ENCODE peak calls at places on chromosome 18, in nine cellular contexts. T, H, D, S, Q, A, I, E and J are unnamed samples.

GRCh38 chr18:75210274-75211001 is at the start of gene TSHZ1:
- DNase-seq in T (peak), H (peak), D (peak), S (no peak), Q (peak), A (peak), I (peak), E (no peak), J (no peak)

GRCh38 chr18:73742959-73743358 is 404.7 kb downstream of the FBXO15 start:
- DNase-seq in T (no peak), H (no peak), D (no peak), S (no peak), Q (no peak), A (no peak), I (no peak), E (no peak), J (no peak)

GRCh38 chr18:35835838-35836237 is 136.6 kb upstream of the RMP24 start:
- DNase-seq in T (no peak), H (no peak), D (no peak), S (no peak), Q (no peak), A (no peak), I (no peak), E (no peak), J (no peak)

GRCh38 chr18:50986360-50987087 is 18.7 kb downstream of the ELAC1 start:
- DNase-seq in T (no peak), H (peak), D (peak), S (no peak), Q (no peak), A (peak), I (no peak), E (no peak), J (no peak)

GRCh38 chr18:59024829-59025228 is 114.9 kb upstream of the SEC11C start:
- DNase-seq in T (no peak), H (no peak), D (peak), S (no peak), Q (no peak), A (no peak), I (no peak), E (no peak), J (no peak)

GRCh38 chr18:5868218-5868904 is 27.0 kb downstream of the TMEM200C start:
- DNase-seq in T (peak), H (peak), D (peak), S (no peak), Q (peak), A (peak), I (peak), E (no peak), J (peak)

GRCh38 chr18:79935925-79936324 is 15.5 kb downstream of the SLC66A2 start:
- DNase-seq in T (no peak), H (no peak), D (no peak), S (peak), Q (no peak), A (no peak), I (no peak), E (no peak), J (peak)

GRCh38 chr18:71784777-71785176 is 759.4 kb downstream of the CBLN2 start:
- DNase-seq in T (no peak), H (peak), D (no peak), S (no peak), Q (no peak), A (peak), I (peak), E (no peak), J (no peak)

GRCh38 chr18:8661754-8662573 is 43.4 kb upstream of the MTCL1 start:
- DNase-seq in T (no peak), H (peak), D (no peak), S (no peak), Q (no peak), A (peak), I (peak), E (no peak), J (no peak)

GRCh38 chr18:47846431-47846830 is 84.0 kb downstream of the SMAD2 start:
- DNase-seq in T (no peak), H (no peak), D (no peak), S (no peak), Q (no peak), A (no peak), I (no peak), E (no peak), J (no peak)

GRCh38 chr18:9835112-9835755 is 50.5 kb upstream of the TXNDC2 start:
- DNase-seq in T (no peak), H (peak), D (no peak), S (no peak), Q (no peak), A (no peak), I (no peak), E (no peak), J (no peak)

GRCh38 chr18:46413684-46414083 is 243.3 kb downstream of the LOXHD1 start:
- DNase-seq in T (no peak), H (no peak), D (no peak), S (no peak), Q (no peak), A (no peak), I (no peak), E (no peak), J (no peak)

GRCh38 chr18:55841314-55841713 is 253.3 kb upstream of the TCF4 start:
- DNase-seq in T (no peak), H (no peak), D (peak), S (no peak), Q (no peak), A (no peak), I (no peak), E (no peak), J (no peak)

GRCh38 chr18:48896875-48897511 is 53.8 kb downstream of the SMAD7 start:
- DNase-seq in T (peak), H (no peak), D (peak), S (peak), Q (peak), A (peak), I (no peak), E (no peak), J (peak)